ENCODE peak calls at places on chromosomes 4 and X, in five cellular contexts. Z, H, T, P and S are unnamed samples.

GRCh38 chr4:39083164-39083563 is 21.1 kb downstream of the KLHL5 start:
- DNase-seq in P (peak; percentile 22), T (peak; percentile 77), Z (no peak), H (peak; percentile 17), S (peak; percentile 45)

GRCh38 chr4:153197301-153197700 is 6.9 kb upstream of the TRIM2 start:
- DNase-seq in H (no peak), Z (no peak), T (no peak), P (no peak), S (no peak)

GRCh38 chr4:40247350-40247749 is 50.5 kb downstream of the RHOH start:
- DNase-seq in Z (no peak), T (no peak), P (no peak), H (no peak), S (no peak)

GRCh38 chr4:122005064-122005755 is 53.4 kb upstream of the TRPC3 start:
- DNase-seq in T (peak; percentile 40), P (peak; percentile 68), H (no peak), Z (no peak), S (peak; percentile 67)

GRCh38 chrX:107731831-107732502 is 43.6 kb downstream of the TSC22D3 start:
- DNase-seq in H (peak; percentile 84), P (peak; percentile 87), Z (peak; percentile 77), T (peak; percentile 91), S (peak; percentile 85)

GRCh38 chrX:905828-906566 is 275.4 kb downstream of the SHOX start:
- DNase-seq in Z (no peak), H (no peak), P (no peak), T (no peak), S (no peak)

GRCh38 chrX:52574416-52575275 is 57.8 kb upstream of the XAGE1B start:
- DNase-seq in P (peak; percentile 67), T (peak; percentile 74), Z (no peak), H (peak; percentile 65), S (peak; percentile 60)

GRCh38 chr4:2274320-2275043 is 12.6 kb upstream of the MXD4 start:
- DNase-seq in Z (no peak), P (no peak), H (no peak), T (no peak), S (no peak)

GRCh38 chr4:180655886-180656285 is 1587.3 kb upstream of the TENM3 start:
- DNase-seq in Z (no peak), T (no peak), H (no peak), P (no peak), S (no peak)
- H3K4me3 ChIP-seq in Z (no peak overlapping the region), T (no peak overlapping the region), H (no peak overlapping the region), P (no peak overlapping the region), S (no peak overlapping the region)

DNA sequence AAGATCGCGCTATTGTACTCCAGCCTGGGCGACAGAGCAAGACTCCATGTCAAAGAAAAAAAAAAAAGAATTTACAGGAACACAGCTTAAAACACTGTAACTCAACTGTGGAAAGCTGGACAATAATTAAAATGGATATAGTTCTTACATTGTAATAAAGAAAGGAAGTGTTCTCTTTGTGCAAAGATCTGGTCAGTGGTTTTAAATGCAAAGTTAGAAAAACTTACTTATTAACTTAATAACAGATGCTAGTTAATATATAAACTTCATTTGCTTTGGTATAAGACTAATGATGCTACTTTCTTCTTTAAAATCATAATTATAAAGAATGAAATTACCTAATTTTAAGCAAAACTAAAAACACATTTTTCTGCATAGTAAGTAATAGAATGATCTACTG is 2024.1 kb upstream of the TENM3 start:
- DNase-seq in Z (no peak), P (no peak), T (no peak), H (no peak), S (no peak)
- H3K4me3 ChIP-seq in Z (no peak overlapping the region), P (no peak overlapping the region), T (no peak overlapping the region), H (no peak overlapping the region), S (no peak overlapping the region)

DNA sequence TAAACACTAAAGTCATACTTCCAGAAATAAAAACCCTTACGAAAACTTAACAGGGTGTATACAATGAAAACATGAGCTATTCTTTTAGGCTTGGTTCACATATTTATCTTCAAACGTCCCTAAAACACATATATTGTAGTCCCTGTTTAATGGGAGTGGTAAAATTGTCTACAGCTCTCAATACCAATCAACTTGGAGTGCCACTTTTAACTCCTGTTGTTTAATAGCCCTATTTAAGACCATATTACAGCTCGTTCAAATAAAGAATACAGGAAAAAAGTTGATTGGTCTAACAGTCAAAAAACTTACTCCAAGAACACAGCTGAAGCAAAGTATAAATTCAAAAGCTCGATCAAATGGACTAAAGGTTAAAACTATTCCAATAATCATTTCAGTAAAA is 3.9 kb downstream of the UBE2D3 start:
- DNase-seq in Z (no peak), T (no peak), P (no peak), H (no peak), S (no peak)
- H3K4me3 ChIP-seq in Z (no peak overlapping the region), T (peak overlapping the region; percentile 93), P (peak overlapping the region; percentile 54), H (peak overlapping the region; percentile 93), S (no peak overlapping the region)

GRCh38 chr4:183765121-183765990 is 106.3 kb downstream of the TRAPPC11 start:
- DNase-seq in T (no peak), Z (no peak), H (no peak), P (no peak), S (no peak)
- H3K4me3 ChIP-seq in T (no peak overlapping the region), Z (no peak overlapping the region), H (no peak overlapping the region), P (no peak overlapping the region), S (no peak overlapping the region)